ENCODE peak calls at places on chromosomes 11 and 22, in eight cellular contexts. V is PC-9; R is left lung; Q is tibial artery; P is CD8-positive, alpha-beta T cell; H is heart right ventricle; G is A549; K is GM06990. X is an unnamed sample.

GRCh38 chr22:40654522-40655167 is 18.1 kb upstream of the MRTFA start:
- DNase-seq in V (no peak), R (no peak), Q (peak), P (no peak), H (peak), G (peak), K (no peak), X (peak)

GRCh38 chr22:22599248-22599647 is 40.2 kb upstream of the PRAME start:
- DNase-seq in V (no peak), R (no peak), Q (no peak), P (peak), H (no peak), G (no peak), K (no peak), X (no peak)

GRCh38 chr11:74980627-74981026 is 8.1 kb upstream of the NEU3 start:
- DNase-seq in V (no peak), R (no peak), Q (no peak), P (no peak), H (no peak), G (no peak), K (no peak), X (no peak)

GRCh38 chr11:3014314-3014938 is 22.3 kb upstream of the NAP1L4 start:
- DNase-seq in V (no peak), R (no peak), Q (no peak), P (peak), H (no peak), G (no peak), K (no peak), X (no peak)

GRCh38 chr11:126581871-126582270 is 226.4 kb downstream of the ST3GAL4 start:
- DNase-seq in V (no peak), R (no peak), Q (no peak), P (no peak), H (no peak), G (no peak), K (no peak), X (no peak)

GRCh38 chr11:23976776-23977380 is 520.0 kb upstream of the LUZP2 start:
- DNase-seq in V (no peak), R (no peak), Q (no peak), P (no peak), H (no peak), G (no peak), K (no peak), X (peak)

GRCh38 chr11:10309163-10310093 is 4.6 kb downstream of the ADM start:
- DNase-seq in V (peak), R (peak), Q (peak), P (no peak), H (peak), G (peak), K (no peak), X (no peak)

GRCh38 chr22:30606455-30607299 is at the start of gene TCN2:
- DNase-seq in V (peak), R (peak), Q (peak), P (peak), H (peak), G (peak), K (peak), X (peak)

GRCh38 chr11:113670149-113670829 is 35.8 kb downstream of the TMPRSS5 start:
- DNase-seq in V (no peak), R (no peak), Q (no peak), P (no peak), H (no peak), G (no peak), K (no peak), X (no peak)

GRCh38 chr22:24121938-24122337 is 59.3 kb upstream of the SUSD2 start:
- DNase-seq in V (no peak), R (no peak), Q (no peak), P (no peak), H (no peak), G (no peak), K (no peak), X (no peak)

DNA sequence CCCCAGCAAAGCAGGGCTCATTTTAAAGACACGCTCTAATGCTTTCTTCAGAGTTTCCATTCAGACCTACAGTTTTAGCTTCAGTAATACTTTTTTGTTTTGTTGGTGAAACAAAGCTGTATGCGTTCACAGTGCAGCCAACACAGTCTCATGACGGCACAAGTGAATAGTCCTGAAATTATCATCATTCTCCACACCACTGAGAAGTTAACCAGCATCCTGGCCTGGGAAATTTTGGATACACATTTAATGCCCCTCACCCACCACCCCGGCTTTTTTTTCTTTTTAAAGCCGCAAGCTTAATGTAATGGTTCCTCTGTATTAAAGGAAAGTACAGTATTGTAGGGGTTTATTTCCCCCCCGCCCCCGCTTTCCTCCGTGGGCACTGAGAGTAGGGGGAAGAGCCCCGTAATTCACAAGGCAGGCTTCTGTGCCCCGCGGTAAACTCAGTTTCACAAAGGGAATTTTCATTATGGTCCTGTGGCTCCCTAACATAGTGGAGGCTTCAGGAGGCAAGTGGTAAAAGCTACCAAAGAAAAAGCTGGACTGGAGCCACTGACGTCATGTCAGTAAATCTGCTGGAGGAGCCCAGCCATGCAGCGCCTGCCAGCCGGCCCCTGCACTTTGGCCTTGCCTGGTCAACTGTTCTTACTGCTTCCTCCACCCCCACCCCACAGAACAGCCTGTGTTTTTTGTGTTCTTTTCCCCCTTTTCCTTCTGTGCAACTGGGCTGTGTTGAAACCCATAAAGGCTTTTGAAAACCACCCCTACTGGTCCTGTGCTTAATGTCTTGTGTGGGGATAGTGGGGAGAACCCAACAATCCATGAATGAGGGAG is 18.2 kb downstream of the TEAD1 start:
- DNase-seq in V (no peak), R (no peak), Q (peak), P (no peak), H (peak), G (peak), K (no peak), X (peak)
- H3K4me3 ChIP-seq in V (peak), R (no peak), Q (peak), P (no peak), H (peak), G (peak), K (no peak), X (peak)

GRCh38 chr11:8328848-8329330 is 65.2 kb upstream of the LMO1 start:
- DNase-seq in V (peak), R (peak), Q (peak), P (peak), H (peak), G (peak), K (peak), X (peak)

GRCh38 chr11:8330416-8330815 is 66.7 kb upstream of the LMO1 start:
- DNase-seq in V (no peak), R (no peak), Q (no peak), P (no peak), H (no peak), G (no peak), K (no peak), X (no peak)

GRCh38 chr11:8329961-8330361 is 66.3 kb upstream of the LMO1 start:
- DNase-seq in V (no peak), R (no peak), Q (no peak), P (no peak), H (no peak), G (no peak), K (no peak), X (no peak)

GRCh38 chr11:8328231-8328794 is 64.6 kb upstream of the LMO1 start:
- DNase-seq in V (no peak), R (no peak), Q (no peak), P (no peak), H (no peak), G (no peak), K (no peak), X (no peak)

GRCh38 chr11:8329336-8329735 is 65.7 kb upstream of the LMO1 start:
- DNase-seq in V (no peak), R (no peak), Q (no peak), P (no peak), H (no peak), G (no peak), K (no peak), X (no peak)
- H3K4me3 ChIP-seq in V (peak), R (no peak), Q (no peak), P (no peak), H (peak), G (peak), K (no peak), X (no peak)

DNA sequence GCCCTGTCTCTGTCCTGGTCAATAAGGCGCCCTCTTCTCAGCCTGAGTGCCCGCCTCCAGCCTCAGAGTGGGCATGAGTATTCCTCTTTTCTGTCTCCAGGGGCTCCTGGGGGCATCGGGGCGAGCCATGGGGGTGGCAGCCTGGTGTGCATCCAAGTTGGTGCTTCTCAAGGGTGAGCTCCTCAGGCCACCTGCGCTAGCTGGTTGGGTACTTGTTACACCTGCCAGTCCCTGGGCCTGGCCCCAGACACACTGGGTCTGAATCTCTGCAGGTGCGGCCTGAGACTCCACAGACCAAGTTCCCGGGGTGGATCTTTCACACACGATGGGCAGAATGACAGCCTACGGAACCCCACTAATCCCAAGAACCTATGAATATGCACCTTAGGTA is 168.6 kb upstream of the B3GAT1 start:
- DNase-seq in V (no peak), R (no peak), Q (no peak), P (no peak), H (no peak), G (no peak), K (no peak), X (no peak)
- H3K4me3 ChIP-seq in V (no peak), R (no peak), Q (no peak), P (no peak), H (no peak), G (no peak), K (no peak), X (no peak)

DNA sequence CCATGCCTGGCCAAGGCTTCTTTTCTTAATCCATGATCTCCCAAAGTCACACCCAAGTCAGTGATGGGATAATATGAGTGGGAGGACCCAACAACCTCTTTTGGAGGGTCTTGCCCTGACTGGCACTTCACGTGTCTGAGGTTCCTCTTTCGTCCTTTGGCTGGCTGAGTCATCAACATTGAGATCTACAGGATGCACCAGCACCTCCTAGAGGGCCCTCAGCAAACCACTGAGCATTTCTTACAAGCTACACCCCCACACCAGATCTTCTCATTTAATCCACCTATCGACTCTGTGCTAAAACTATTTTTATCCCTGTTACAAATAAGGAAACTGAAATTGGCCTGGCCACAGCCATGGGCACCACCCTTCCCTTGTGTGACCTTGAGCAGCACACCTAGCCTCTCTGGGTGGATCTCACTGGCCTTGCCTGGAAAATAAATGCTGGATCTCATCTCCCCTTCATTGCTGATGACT is 63.4 kb downstream of the FLI1 start:
- DNase-seq in V (no peak), R (peak), Q (peak), P (peak), H (peak), G (no peak), K (peak), X (no peak)
- H3K4me3 ChIP-seq in V (no peak), R (no peak), Q (no peak), P (no peak), H (no peak), G (no peak), K (peak), X (no peak)

GRCh38 chr22:43128116-43128515 is 15.1 kb downstream of the MCAT start:
- DNase-seq in V (peak), R (no peak), Q (no peak), P (no peak), H (no peak), G (no peak), K (no peak), X (no peak)
- H3K4me3 ChIP-seq in V (peak), R (no peak), Q (no peak), P (no peak), H (no peak), G (no peak), K (no peak), X (no peak)

GRCh38 chr11:85945788-85946187 is 90.6 kb downstream of the CCDC83 start:
- DNase-seq in V (no peak), R (no peak), Q (no peak), P (no peak), H (no peak), G (no peak), K (no peak), X (no peak)

GRCh38 chr11:85939099-85940015 is 84.2 kb downstream of the CCDC83 start:
- DNase-seq in V (no peak), R (no peak), Q (no peak), P (no peak), H (no peak), G (no peak), K (no peak), X (no peak)

GRCh38 chr11:85937838-85938237 is 82.7 kb downstream of the CCDC83 start:
- DNase-seq in V (no peak), R (no peak), Q (no peak), P (no peak), H (no peak), G (no peak), K (no peak), X (no peak)

GRCh38 chr11:85945296-85945695 is 90.1 kb downstream of the CCDC83 start:
- DNase-seq in V (no peak), R (no peak), Q (no peak), P (no peak), H (no peak), G (no peak), K (no peak), X (no peak)

GRCh38 chr11:85941380-85941973 is 86.3 kb downstream of the CCDC83 start:
- DNase-seq in V (peak), R (no peak), Q (peak), P (no peak), H (peak), G (peak), K (no peak), X (no peak)
- H3K4me3 ChIP-seq in V (no peak), R (no peak), Q (no peak), P (no peak), H (no peak), G (no peak), K (no peak), X (no peak)

GRCh38 chr11:103047837-103048236 is 44.1 kb downstream of the DCUN1D5 start:
- DNase-seq in V (no peak), R (no peak), Q (no peak), P (no peak), H (no peak), G (no peak), K (no peak), X (no peak)

GRCh38 chr11:103043826-103044688 is 47.9 kb downstream of the DCUN1D5 start:
- DNase-seq in V (no peak), R (no peak), Q (no peak), P (no peak), H (no peak), G (no peak), K (no peak), X (no peak)
- H3K4me3 ChIP-seq in V (no peak), R (no peak), Q (no peak), P (no peak), H (no peak), G (no peak), K (no peak), X (no peak)

DNA sequence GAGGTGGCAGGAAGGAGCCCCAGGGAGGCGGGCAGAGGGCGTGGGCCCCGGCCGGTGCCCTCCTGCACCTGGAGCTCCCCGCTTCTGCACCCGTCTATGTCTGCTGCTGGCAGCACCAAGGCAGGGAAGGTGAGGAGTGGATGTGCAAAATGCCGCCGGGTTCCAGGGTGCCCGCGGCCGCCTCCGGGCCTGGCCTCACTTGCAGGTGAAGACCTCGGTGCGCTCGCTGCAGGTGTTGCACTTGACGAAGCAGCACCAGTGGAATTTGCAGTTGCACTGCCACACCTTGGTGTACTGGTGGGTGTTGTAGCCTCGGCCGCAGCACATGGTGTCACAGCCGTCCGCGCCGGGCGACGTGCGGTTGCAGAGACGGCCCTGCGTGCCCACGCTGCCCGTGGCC is 54.3 kb downstream of the WNT7B start:
- DNase-seq in V (no peak), R (no peak), Q (no peak), P (no peak), H (no peak), G (no peak), K (no peak), X (no peak)
- H3K4me3 ChIP-seq in V (no peak), R (no peak), Q (no peak), P (no peak), H (no peak), G (no peak), K (no peak), X (no peak)

GRCh38 chr11:87128372-87128771 is 90.6 kb downstream of the TMEM135 start:
- DNase-seq in V (no peak), R (no peak), Q (no peak), P (no peak), H (no peak), G (no peak), K (no peak), X (no peak)
- H3K4me3 ChIP-seq in V (no peak), R (no peak), Q (no peak), P (no peak), H (no peak), G (no peak), K (no peak), X (no peak)